ENCODE peak calls at places on chromosomes 16 and 17, in six cellular contexts. P is prostate gland, U is A549, B is Peyer's patch, X is neural crest cell, T is M059J. E is an unnamed sample.

GRCh38 chr16:27618611-27619380 is 68.9 kb downstream of the KATNIP start:
- DNase-seq in P (no peak), U (no peak), B (no peak), X (no peak), T (no peak), E (no peak)

GRCh38 chr17:43943769-43944418 is 1.6 kb upstream of the PPY start:
- DNase-seq in P (peak), U (peak), B (peak), X (peak), T (peak), E (peak)

GRCh38 chr16:73732681-73733080 is 563.9 kb upstream of the PSMD7 start:
- DNase-seq in P (no peak), U (no peak), B (no peak), X (no peak), T (no peak), E (no peak)

GRCh38 chr17:57869599-57870282 is 19.9 kb upstream of the MRPS23 start:
- DNase-seq in P (no peak), U (peak), B (no peak), X (no peak), T (peak), E (no peak)

GRCh38 chr16:57069635-57070350 is 22.6 kb upstream of the CPNE2 start:
- DNase-seq in P (no peak), U (no peak), B (no peak), X (no peak), T (no peak), E (no peak)

GRCh38 chr17:55547027-55547670 is 35.9 kb upstream of the SMIM36 start:
- DNase-seq in P (no peak), U (no peak), B (no peak), X (no peak), T (no peak), E (no peak)

GRCh38 chr16:54325616-54326265 is 39.2 kb upstream of the IRX3 start:
- DNase-seq in P (no peak), U (no peak), B (no peak), X (no peak), T (peak), E (no peak)

GRCh38 chr17:5249615-5250014 is 15.0 kb upstream of the SCIMP start:
- DNase-seq in P (peak), U (peak), B (no peak), X (peak), T (peak), E (peak)

GRCh38 chr17:65243838-65244237 is 106.7 kb downstream of the RGS9 start:
- DNase-seq in P (no peak), U (no peak), B (no peak), X (peak), T (peak), E (no peak)

GRCh38 chr16:50251375-50252081 is 14.8 kb upstream of the ADCY7 start:
- DNase-seq in P (no peak), U (no peak), B (peak), X (no peak), T (peak), E (no peak)

GRCh38 chr17:35088911-35089845 is 25.7 kb upstream of the RFFL start:
- DNase-seq in P (peak), U (no peak), B (peak), X (peak), T (peak), E (peak)

GRCh38 chr16:351804-352520 is 561 bp downstream of the AXIN1 start:
- DNase-seq in P (no peak), U (no peak), B (peak), X (no peak), T (peak), E (peak)

GRCh38 chr16:58094791-58095574 is 34.2 kb downstream of the CFAP20 start:
- DNase-seq in P (no peak), U (no peak), B (no peak), X (peak), T (no peak), E (no peak)

GRCh38 chr16:30004424-30004776 is 6.4 kb downstream of the DOC2A start:
- DNase-seq in P (no peak), U (no peak), B (no peak), X (no peak), T (no peak), E (no peak)

GRCh38 chr17:37048806-37049205 is 100.1 kb downstream of the AATF start:
- DNase-seq in P (no peak), U (no peak), B (no peak), X (no peak), T (no peak), E (no peak)

GRCh38 chr16:56199164-56199563 is 7.9 kb downstream of the GNAO1 start:
- DNase-seq in P (no peak), U (no peak), B (no peak), X (no peak), T (no peak), E (no peak)

GRCh38 chr17:29733151-29733550 is 110.4 kb upstream of the CORO6 start:
- DNase-seq in P (no peak), U (no peak), B (no peak), X (no peak), T (peak), E (no peak)

GRCh38 chr16:67109407-67110135 is at the start of gene PHAF1:
- DNase-seq in P (peak), U (peak), B (peak), X (peak), T (peak), E (peak)

GRCh38 chr17:70968302-70968701 is 799.0 kb downstream of the KCNJ2 start:
- DNase-seq in P (no peak), U (no peak), B (no peak), X (no peak), T (peak), E (no peak)

GRCh38 chr16:51636913-51637743 is 486.1 kb upstream of the SALL1 start:
- DNase-seq in P (no peak), U (no peak), B (no peak), X (no peak), T (peak), E (no peak)

GRCh38 chr17:48052956-48053757 is 5.0 kb downstream of the NFE2L1 start:
- DNase-seq in P (peak), U (no peak), B (no peak), X (no peak), T (no peak), E (peak)

GRCh38 chr17:45313927-45314760 is 2.7 kb downstream of the MAP3K14 start:
- DNase-seq in P (no peak), U (no peak), B (no peak), X (no peak), T (no peak), E (no peak)

GRCh38 chr17:1931759-1932579 is 93.2 kb downstream of the RTN4RL1 start:
- DNase-seq in P (peak), U (no peak), B (no peak), X (no peak), T (peak), E (peak)

GRCh38 chr16:80735846-80736245 is 68.6 kb downstream of the CDYL2 start:
- DNase-seq in P (no peak), U (no peak), B (peak), X (no peak), T (no peak), E (no peak)

GRCh38 chr16:4626396-4626795 is 1.8 kb downstream of the MGRN1 start:
- DNase-seq in P (no peak), U (no peak), B (no peak), X (no peak), T (no peak), E (no peak)

GRCh38 chr16:28475221-28475620 is 3.1 kb upstream of the NPIPB7 start:
- DNase-seq in P (no peak), U (no peak), B (no peak), X (no peak), T (no peak), E (no peak)